ENCODE peak calls at places on chromosomes 11 and 22, in seven cellular contexts. Z, Q, C, O, I, F and R are unnamed samples.

GRCh38 chr11:70182266-70182665 is 20.8 kb upstream of the FADD start:
- DNase-seq in Z (no peak), Q (no peak), C (no peak), O (no peak), I (no peak), F (no peak), R (no peak)

GRCh38 chr22:47198801-47199251 is 436.4 kb downstream of the TBC1D22A start:
- DNase-seq in Z (peak), Q (no peak), C (no peak), O (no peak), I (no peak), F (no peak), R (peak)

GRCh38 chr11:66607126-66607834 is 9.2 kb upstream of the RBM14 start:
- DNase-seq in Z (no peak), Q (no peak), C (peak), O (peak), I (no peak), F (no peak), R (no peak)

GRCh38 chr22:28014141-28015055 is 95.3 kb upstream of the PITPNB start:
- DNase-seq in Z (no peak), Q (no peak), C (no peak), O (no peak), I (no peak), F (no peak), R (no peak)

GRCh38 chr11:47725445-47726442 is 10.6 kb upstream of the AGBL2 start:
- DNase-seq in Z (no peak), Q (no peak), C (peak), O (peak), I (no peak), F (no peak), R (no peak)

GRCh38 chr22:27726726-27727449 is 74.7 kb downstream of the MN1 start:
- DNase-seq in Z (no peak), Q (no peak), C (no peak), O (peak), I (peak), F (no peak), R (peak)

GRCh38 chr11:33775064-33775807 is 916 bp upstream of the FBXO3 start:
- DNase-seq in Z (no peak), Q (no peak), C (no peak), O (no peak), I (no peak), F (no peak), R (no peak)

GRCh38 chr22:31861226-31861840 is 83.0 kb upstream of the YWHAH start:
- DNase-seq in Z (no peak), Q (no peak), C (no peak), O (no peak), I (no peak), F (no peak), R (no peak)

GRCh38 chr22:39486951-39487825 is 14.9 kb upstream of the MIEF1 start:
- DNase-seq in Z (no peak), Q (no peak), C (no peak), O (no peak), I (peak), F (no peak), R (no peak)

GRCh38 chr11:65419773-65420481 is 2.7 kb upstream of the NEAT1 start:
- DNase-seq in Z (peak), Q (peak), C (peak), O (peak), I (peak), F (no peak), R (peak)

GRCh38 chr11:69088676-69089146 is 40.0 kb downstream of the TPCN2 start:
- DNase-seq in Z (peak), Q (peak), C (peak), O (peak), I (peak), F (peak), R (no peak)

GRCh38 chr11:35893796-35894475 is 49.9 kb upstream of the LDLRAD3 start:
- DNase-seq in Z (no peak), Q (no peak), C (peak), O (peak), I (no peak), F (no peak), R (no peak)

GRCh38 chr11:27100534-27100933 is 59.9 kb downstream of the BBOX1 start:
- DNase-seq in Z (no peak), Q (no peak), C (peak), O (no peak), I (no peak), F (no peak), R (no peak)

GRCh38 chr22:26618487-26618886 is 660 bp upstream of the CRYBB1 start:
- DNase-seq in Z (no peak), Q (no peak), C (no peak), O (no peak), I (no peak), F (no peak), R (no peak)

GRCh38 chr11:37560346-37560745 is 962.3 kb upstream of the RAG2 start:
- DNase-seq in Z (no peak), Q (no peak), C (peak), O (no peak), I (no peak), F (no peak), R (no peak)

GRCh38 chr11:111814567-111814966 is 48.4 kb upstream of the PPP2R1B start:
- DNase-seq in Z (no peak), Q (no peak), C (no peak), O (peak), I (no peak), F (no peak), R (no peak)

GRCh38 chr11:107591446-107592236 is 694 bp downstream of the ELMOD1 start:
- DNase-seq in Z (no peak), Q (no peak), C (peak), O (peak), I (no peak), F (peak), R (no peak)

GRCh38 chr11:102599642-102600261 is 25.4 kb downstream of the MMP20 start:
- DNase-seq in Z (no peak), Q (peak), C (peak), O (peak), I (peak), F (no peak), R (no peak)

GRCh38 chr11:60844045-60844869 is 2.3 kb downstream of the CCDC86 start:
- DNase-seq in Z (no peak), Q (no peak), C (no peak), O (no peak), I (peak), F (no peak), R (no peak)

GRCh38 chr11:132944557-132944920 is 587.8 kb downstream of the OPCML start:
- DNase-seq in Z (no peak), Q (no peak), C (no peak), O (no peak), I (no peak), F (no peak), R (no peak)

GRCh38 chr22:50705219-50705691 is 32.6 kb downstream of the SHANK3 start:
- DNase-seq in Z (no peak), Q (no peak), C (no peak), O (peak), I (peak), F (peak), R (no peak)

GRCh38 chr22:35477911-35478582 is 62.6 kb upstream of the RASD2 start:
- DNase-seq in Z (no peak), Q (peak), C (no peak), O (peak), I (peak), F (no peak), R (no peak)

GRCh38 chr11:121931748-121932352 is 184.2 kb downstream of the BLID start:
- DNase-seq in Z (no peak), Q (no peak), C (no peak), O (no peak), I (no peak), F (no peak), R (no peak)

DNA sequence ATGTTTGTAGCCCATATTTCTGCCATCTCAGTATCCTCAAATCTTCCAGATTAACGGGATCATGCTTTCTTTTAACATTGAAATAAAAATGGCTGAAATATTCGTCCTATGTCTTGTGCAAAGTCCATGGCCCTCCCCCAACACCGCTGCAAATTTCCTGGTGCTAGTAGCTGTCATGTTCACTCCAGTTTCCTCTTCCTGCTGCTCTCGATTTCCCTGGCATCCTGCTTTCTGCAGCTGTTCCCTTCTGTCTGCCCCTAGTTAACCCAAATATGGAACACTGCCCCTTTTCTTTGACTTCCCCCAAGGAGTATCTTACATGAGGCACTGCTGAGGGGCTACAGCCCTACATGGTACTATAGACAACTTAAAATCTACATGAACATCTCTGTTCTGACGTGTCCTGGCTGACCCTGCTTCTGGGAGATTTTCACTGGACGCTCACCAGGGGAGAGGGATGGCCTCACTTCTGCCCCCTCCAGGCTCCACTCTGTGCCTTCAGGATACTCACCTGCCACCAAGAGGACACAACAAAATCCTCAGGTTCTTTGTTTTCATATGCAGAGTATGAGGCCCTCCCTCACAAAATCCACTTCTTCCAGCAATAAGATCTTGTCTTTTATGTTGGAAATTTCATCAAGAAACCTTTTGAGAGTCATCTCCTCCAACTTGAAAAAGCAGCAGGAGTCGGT is 29.4 kb upstream of the SCUBE2 start:
- DNase-seq in Z (no peak), Q (peak), C (no peak), O (peak), I (peak), F (no peak), R (no peak)
- TF ChIP-seq CTCF in Z (no peak), Q (peak), C (peak), O (peak), I (peak), F (peak), R (no peak)

DNA sequence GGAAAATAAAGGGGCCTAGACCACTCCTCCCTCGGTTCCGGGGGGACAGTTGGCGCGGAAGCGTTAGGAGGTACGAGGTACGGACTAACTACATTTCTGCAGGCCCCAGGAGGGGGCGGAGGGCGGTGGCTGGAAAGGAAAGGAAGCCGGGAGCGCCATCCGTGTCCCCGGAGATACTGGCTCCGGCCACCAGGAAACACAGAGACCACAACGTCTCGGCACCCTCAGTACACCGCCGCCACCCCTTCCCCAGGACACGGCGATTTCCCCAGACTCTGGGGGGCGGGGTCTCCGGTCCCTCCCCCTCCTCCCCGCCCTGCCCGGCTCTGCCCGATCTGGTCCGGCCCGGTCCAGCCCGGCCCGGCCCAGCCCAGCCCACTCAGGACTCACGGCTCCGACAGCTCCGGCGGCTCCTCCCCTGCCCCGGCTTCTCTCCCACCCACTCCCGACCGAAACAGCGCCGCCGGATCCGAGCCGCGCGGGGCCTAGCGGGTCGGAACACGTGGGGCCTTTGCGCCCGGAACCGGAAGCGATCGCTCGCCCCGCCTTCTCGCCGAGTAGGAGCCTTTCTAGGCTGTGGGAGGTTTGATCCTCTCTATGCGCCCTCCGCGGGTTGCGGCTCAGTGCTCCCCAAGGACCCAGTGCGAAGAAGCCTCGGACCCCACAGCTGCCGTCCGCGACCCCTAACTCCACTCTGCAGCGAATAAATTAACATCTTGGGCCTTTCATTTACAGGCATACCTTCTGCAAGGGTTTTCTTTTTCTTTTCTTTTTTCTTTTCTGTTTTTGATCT is at the start of gene ZNF202:
- DNase-seq in Z (peak), Q (peak), C (peak), O (peak), I (peak), F (peak), R (peak)
- TF ChIP-seq CTCF in Z (peak), Q (no peak), C (peak), O (no peak), I (no peak), F (peak), R (no peak)

DNA sequence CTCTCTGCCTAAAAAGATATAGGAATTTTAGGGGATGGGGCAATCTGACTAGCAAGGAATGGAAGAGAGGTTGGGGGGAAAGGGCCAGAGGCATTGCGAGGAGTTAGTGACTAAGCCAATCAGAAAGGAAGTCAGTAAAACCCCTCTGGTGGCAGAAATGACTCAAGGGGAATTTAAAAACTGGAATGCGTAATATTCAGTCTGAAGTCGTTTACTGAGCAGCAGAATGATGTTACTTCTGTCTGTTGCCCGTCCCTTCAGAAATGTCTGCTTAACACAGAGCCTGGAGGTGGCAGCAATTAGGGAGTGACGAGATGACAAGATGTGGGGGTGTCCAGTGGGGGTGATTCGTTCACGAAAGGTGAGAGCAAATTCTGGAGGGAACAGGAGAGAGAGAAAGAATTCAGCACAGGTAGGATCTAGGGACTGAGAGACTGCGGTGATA is 107.7 kb upstream of the CLMP start:
- DNase-seq in Z (no peak), Q (no peak), C (peak), O (peak), I (no peak), F (no peak), R (no peak)
- TF ChIP-seq CTCF in Z (no peak), Q (no peak), C (no peak), O (no peak), I (no peak), F (peak), R (no peak)

GRCh38 chr11:58622344-58622743 is at the start of gene CNTF:
- DNase-seq in Z (no peak), Q (no peak), C (peak), O (peak), I (no peak), F (no peak), R (no peak)

GRCh38 chr11:58616594-58616993 is 5.9 kb upstream of the CNTF start:
- DNase-seq in Z (no peak), Q (no peak), C (peak), O (peak), I (no peak), F (no peak), R (no peak)

GRCh38 chr11:58615556-58615955 is 6.9 kb upstream of the CNTF start:
- DNase-seq in Z (no peak), Q (no peak), C (no peak), O (no peak), I (no peak), F (no peak), R (no peak)

GRCh38 chr11:58621586-58622262 is 741 bp upstream of the CNTF start:
- DNase-seq in Z (no peak), Q (no peak), C (peak), O (no peak), I (no peak), F (no peak), R (no peak)

DNA sequence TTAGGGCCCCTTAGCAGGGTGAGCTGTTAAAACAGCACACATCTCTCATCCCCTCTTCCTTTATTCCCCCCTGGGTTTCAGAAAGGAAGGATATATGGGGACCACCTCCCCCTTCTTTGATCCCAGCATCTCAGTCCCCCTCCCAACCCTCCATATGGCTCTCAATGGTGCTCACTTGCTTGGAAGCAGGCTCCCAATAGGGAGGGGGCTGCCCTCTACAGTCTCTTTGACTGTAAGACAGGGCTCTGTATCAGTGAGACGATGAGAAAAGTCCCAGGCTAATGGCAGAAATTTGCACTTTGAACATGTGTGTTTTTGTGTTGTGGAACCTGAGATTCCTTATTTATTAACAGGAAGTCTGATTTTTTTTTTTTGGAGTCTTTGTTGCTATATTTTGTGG is 4.2 kb upstream of the CNTF start:
- DNase-seq in Z (no peak), Q (no peak), C (no peak), O (no peak), I (peak), F (no peak), R (no peak)
- TF ChIP-seq CTCF in Z (peak), Q (peak), C (no peak), O (peak), I (peak), F (no peak), R (no peak)

DNA sequence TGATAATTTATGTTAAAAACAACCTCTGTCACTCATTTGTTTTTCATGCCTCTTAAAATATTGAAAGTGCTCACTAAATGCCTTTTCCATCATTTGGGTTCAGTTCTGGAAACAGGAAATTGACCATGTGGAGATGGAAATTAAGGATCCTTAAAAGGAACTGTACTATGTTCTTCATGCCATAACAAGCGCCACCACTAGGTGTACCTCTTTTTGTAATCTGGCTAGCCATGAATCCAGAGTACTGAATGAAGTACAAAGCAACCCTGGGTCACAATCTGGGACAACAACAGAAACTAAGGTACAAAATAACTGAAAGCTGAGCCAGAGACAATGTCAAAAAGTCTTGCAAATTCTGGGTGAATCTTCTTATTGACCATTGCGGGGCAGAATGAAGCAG is 559.1 kb downstream of the FAM181B start:
- DNase-seq in Z (no peak), Q (no peak), C (no peak), O (no peak), I (peak), F (no peak), R (no peak)
- TF ChIP-seq CTCF in Z (no peak), Q (peak), C (peak), O (no peak), I (no peak), F (peak), R (no peak)